ENCODE peak calls at places on chromosome 17, in eight cellular contexts. L is colonic mucosa, C is adrenal gland, F is heart right ventricle, P is WERI-Rb-1, O is prostate gland, U is cardiac fibroblast, M is ascending aorta. Q is an unnamed sample.

GRCh38 chr17:62100050-62100449 is 35.0 kb upstream of the MED13 start:
- DNase-seq in L (no peak), C (no peak), F (no peak), P (no peak), O (no peak), U (no peak), M (no peak), Q (no peak)

GRCh38 chr17:70776446-70776845 is 607.1 kb downstream of the KCNJ2 start:
- DNase-seq in L (no peak), C (no peak), F (no peak), P (no peak), O (no peak), U (no peak), M (no peak), Q (no peak)

GRCh38 chr17:79090503-79091372 is 16.1 kb downstream of the ENGASE start:
- DNase-seq in L (no peak), C (peak), F (no peak), P (no peak), O (no peak), U (peak), M (no peak), Q (peak)

GRCh38 chr17:43878260-43879082 is 28.9 kb downstream of the MPP2 start:
- DNase-seq in L (peak), C (peak), F (peak), P (peak), O (peak), U (peak), M (no peak), Q (peak)

GRCh38 chr17:15406081-15406480 is 61.3 kb downstream of the CDRT4 start:
- DNase-seq in L (no peak), C (no peak), F (no peak), P (no peak), O (no peak), U (peak), M (no peak), Q (no peak)

GRCh38 chr17:60554377-60554788 is 28.3 kb upstream of the APPBP2 start:
- DNase-seq in L (no peak), C (peak), F (no peak), P (no peak), O (no peak), U (peak), M (no peak), Q (peak)

GRCh38 chr17:80068301-80069160 is 32.1 kb downstream of the CCDC40 start:
- DNase-seq in L (no peak), C (peak), F (peak), P (no peak), O (peak), U (peak), M (no peak), Q (peak)

GRCh38 chr17:9228408-9229159 is 207.3 kb downstream of the NTN1 start:
- DNase-seq in L (no peak), C (peak), F (no peak), P (no peak), O (no peak), U (peak), M (no peak), Q (peak)

GRCh38 chr17:10050597-10051101 is 145.6 kb upstream of the RCVRN start:
- DNase-seq in L (peak), C (no peak), F (peak), P (no peak), O (no peak), U (peak), M (no peak), Q (peak)

GRCh38 chr17:50059759-50060273 is 3.9 kb downstream of the ITGA3 start:
- DNase-seq in L (no peak), C (peak), F (no peak), P (no peak), O (no peak), U (peak), M (peak), Q (peak)

GRCh38 chr17:1239210-1239609 is 31.0 kb upstream of the BHLHA9 start:
- DNase-seq in L (no peak), C (no peak), F (no peak), P (no peak), O (no peak), U (peak), M (no peak), Q (no peak)

GRCh38 chr17:60506312-60506711 is 19.7 kb downstream of the APPBP2 start:
- DNase-seq in L (no peak), C (no peak), F (no peak), P (no peak), O (no peak), U (peak), M (no peak), Q (peak)

GRCh38 chr17:17836818-17837379 is at the start of gene SREBF1:
- DNase-seq in L (peak), C (peak), F (no peak), P (peak), O (no peak), U (peak), M (no peak), Q (no peak)

GRCh38 chr17:44976198-44976597 is 8.1 kb upstream of the C1QL1 start:
- DNase-seq in L (no peak), C (no peak), F (no peak), P (peak), O (no peak), U (no peak), M (no peak), Q (no peak)

GRCh38 chr17:8315740-8316217 is 5.7 kb downstream of the ARHGEF15 start:
- DNase-seq in L (no peak), C (no peak), F (no peak), P (no peak), O (no peak), U (no peak), M (no peak), Q (no peak)

DNA sequence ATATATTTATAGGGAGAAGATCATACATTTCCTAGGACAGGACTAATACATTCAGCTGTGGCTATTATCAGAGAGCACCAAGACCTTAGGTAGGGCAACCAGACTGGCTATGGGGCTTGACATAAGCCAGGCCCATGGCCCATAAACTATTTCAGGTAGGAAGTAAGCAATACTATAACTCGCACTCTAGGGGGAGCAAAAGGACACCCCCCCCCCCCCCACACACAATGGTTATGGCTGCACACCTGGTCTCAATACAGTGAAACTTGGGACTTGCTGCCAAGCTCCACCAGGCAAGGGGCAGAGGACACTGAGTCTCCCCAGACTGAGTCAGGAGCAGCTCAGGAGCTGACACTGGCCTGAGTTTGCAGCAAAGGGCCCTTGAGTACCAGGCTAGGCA is 348.9 kb upstream of the ASIC2 start:
- DNase-seq in L (no peak), C (no peak), F (no peak), P (no peak), O (no peak), U (no peak), M (no peak), Q (no peak)
- TF ChIP-seq CTCF in L (no peak), C (no peak), F (no peak), P (peak), O (no peak), U (no peak), M (no peak), Q (no peak)

DNA sequence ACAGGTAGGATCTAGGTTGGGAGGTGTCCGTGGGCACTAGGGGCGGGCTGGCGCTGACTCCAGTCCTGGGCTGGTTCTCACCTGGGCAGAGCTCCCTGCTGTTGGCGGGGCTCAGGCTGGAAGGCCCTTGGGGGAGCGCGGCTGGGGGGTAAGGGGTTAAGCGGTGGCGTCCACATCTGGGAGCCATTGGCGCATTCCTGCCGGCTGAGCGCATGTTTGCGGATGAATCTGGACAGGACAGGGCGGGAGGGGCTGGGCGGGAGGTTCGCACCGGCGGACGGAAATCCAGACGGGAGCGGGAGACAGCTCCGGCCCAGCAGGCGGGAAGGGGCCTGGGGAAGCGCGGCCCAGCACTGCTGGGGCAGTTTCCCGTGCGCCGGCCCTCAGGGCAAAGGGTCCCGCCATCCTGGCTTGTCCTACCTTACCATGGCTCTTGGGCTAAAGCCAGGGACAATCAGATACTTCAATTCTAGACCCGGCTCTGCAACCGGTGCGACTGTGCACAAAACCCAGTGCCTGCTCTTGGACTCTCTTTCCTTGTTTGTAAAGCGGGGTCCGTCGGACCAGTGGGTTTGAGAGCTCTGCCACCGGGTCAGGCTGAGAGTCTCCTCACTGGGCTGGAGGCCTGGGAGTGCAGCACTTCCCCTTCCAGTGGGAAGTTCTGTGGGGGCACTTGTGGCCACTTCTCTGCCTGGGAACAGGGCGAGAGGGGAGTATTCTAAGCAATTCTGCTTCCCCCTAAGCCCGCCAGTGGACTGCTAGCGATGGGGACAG is 7.8 kb downstream of the RARA start:
- DNase-seq in L (peak), C (peak), F (peak), P (peak), O (peak), U (peak), M (no peak), Q (peak)
- H3K4me3 ChIP-seq in L (peak), C (peak), F (peak), P (peak), O (peak), U (peak), M (peak), Q (peak)

GRCh38 chr17:21457051-21458026 is 81.2 kb downstream of the KCNJ12 start:
- DNase-seq in L (peak), C (peak), F (peak), P (peak), O (peak), U (peak), M (peak), Q (peak)

GRCh38 chr17:21458036-21458435 is 81.9 kb downstream of the KCNJ12 start:
- DNase-seq in L (no peak), C (no peak), F (no peak), P (no peak), O (no peak), U (no peak), M (no peak), Q (no peak)

GRCh38 chr17:21453144-21453982 is 77.2 kb downstream of the KCNJ12 start:
- DNase-seq in L (no peak), C (no peak), F (no peak), P (no peak), O (no peak), U (no peak), M (no peak), Q (no peak)

GRCh38 chr17:21455761-21456160 is 79.6 kb downstream of the KCNJ12 start:
- DNase-seq in L (no peak), C (no peak), F (no peak), P (no peak), O (no peak), U (no peak), M (no peak), Q (no peak)

DNA sequence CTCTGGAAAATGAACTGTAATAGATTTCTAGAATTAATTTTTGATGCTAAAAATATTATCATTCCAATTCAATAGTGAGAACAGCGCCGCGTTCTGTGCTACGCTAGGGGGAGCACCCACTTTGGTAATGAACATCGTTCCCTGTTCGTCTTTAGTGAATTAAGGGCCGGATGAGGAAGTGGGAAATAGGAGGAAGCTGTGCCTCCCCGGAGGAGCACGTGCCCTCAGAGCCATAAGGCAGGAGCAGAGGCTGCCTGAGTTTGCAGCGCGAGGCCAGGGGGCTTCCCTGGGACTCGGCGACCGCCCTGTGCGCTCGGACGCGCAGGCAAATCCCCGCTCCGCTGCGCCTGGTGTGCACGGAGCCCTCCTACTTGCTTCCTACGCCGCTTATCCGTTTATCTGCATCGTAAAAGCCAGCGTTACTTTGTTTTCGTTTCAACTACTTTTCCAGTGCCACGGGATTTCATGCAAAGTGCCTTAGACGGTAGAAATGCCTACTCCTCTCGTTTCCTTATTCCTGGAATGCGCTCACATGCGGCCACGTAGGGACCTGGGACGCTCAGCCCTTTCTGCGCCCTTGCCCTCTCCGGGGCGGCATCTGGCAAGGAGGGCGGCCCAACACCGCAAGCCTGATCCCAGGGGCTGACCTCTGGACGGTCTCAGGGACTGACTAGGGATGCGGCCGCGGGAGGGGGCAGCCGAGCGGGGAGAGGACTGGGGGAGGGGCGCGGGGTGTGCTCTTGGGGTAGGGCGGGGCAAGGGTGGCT is 76.4 kb downstream of the KCNJ12 start:
- DNase-seq in L (peak), C (peak), F (peak), P (peak), O (peak), U (peak), M (no peak), Q (peak)
- TF ChIP-seq CTCF in L (peak), C (peak), F (peak), P (peak), O (peak), U (peak), M (peak), Q (peak)

GRCh38 chr17:81866440-81867122 is 4.6 kb downstream of the ARHGDIA start:
- DNase-seq in L (no peak), C (no peak), F (no peak), P (no peak), O (no peak), U (peak), M (no peak), Q (peak)
- H3K4me3 ChIP-seq in L (no peak), C (no peak), F (no peak), P (no peak), O (no peak), U (no peak), M (no peak), Q (no peak)

DNA sequence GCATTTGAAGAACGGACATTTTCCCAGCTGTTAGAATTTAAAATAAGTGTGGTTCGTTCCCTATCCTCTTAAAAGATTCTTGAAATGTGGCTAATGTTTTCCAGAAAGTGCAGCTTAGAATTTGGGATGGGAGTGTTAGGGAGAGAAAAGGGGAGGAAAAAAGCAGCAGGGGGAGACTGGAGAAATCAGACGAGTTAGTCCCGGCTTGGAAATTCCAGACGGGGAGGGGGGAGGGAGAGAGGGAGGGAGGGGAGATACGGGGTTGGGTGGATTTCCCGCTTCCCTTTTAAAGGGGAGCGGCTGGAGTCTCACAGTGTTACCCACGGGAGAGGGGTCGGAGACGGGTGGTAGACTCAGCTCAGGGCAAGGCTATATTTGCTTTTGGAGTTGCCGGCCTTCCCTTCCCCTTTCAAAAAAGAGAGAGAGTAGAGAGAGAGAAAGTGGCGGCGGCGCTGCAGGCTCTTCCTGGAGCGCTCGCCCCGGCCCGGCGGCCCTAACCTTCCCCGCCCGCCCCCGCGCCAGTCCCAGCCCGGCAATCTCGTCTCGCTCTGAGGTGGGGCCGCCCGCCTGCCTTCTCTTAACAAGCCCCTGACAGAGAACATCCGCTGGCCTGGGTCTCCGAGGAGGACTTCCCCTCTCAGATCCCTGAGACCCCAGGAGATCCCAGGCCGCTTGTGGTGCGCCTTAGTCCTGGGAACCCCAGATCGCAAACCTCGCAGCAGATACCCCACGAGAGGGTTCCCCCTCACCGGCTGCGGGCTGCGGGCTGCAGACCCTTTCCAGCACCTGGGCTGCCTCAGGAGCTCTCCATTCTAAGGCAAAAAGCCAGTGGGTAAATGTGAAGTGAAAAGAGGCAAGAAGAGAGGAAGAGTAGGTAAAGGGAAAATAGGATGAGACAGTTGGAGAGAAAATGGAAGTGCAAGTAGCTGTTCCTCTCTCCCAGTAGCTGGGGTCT is 6.6 kb downstream of the IGF2BP1 start:
- DNase-seq in L (no peak), C (no peak), F (no peak), P (no peak), O (no peak), U (peak), M (no peak), Q (no peak)
- TF ChIP-seq CTCF in L (no peak), C (no peak), F (no peak), P (no peak), O (no peak), U (no peak), M (no peak), Q (no peak)

DNA sequence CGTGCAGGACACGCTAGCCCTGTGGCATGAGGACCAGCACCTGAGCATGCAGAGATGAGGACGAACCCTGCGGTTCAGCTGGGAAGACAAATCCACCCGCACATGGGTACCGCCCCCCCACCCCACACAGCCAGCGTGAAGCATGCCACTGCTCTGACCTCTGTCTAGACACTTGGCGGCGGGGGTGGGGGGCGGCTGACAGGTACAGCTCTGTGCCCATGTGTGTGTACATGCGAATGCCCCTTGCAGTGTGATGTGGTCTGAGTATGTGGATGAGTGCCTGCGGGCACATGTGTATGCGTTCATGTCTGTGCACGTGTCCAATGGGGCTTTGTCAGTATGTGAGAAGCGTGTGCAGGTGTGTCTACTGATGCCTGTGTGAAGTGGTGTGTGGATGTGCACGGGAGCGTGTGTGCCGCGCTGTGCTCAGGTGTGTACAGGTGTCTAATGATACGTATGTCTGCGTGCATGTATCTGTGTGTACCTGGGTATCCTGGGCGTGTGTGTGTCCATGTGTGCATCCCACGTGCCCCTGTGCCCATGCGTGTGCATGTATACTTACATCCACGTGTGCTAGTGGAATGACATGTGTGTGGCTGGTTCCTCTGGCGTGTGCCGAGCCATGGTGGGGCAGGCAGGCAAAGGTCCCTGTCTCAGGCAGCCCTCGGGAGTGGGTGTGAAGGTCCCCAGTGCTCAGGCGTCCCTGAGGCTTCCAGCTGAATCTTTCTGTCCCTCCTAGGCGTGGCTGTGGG is 650 bp upstream of the RAP1GAP2 start:
- DNase-seq in L (no peak), C (no peak), F (no peak), P (no peak), O (no peak), U (no peak), M (no peak), Q (no peak)
- H3K4me3 ChIP-seq in L (peak), C (no peak), F (no peak), P (no peak), O (no peak), U (no peak), M (no peak), Q (no peak)

GRCh38 chr17:77109159-77110005 is 31.4 kb upstream of the SEC14L1 start:
- DNase-seq in L (no peak), C (no peak), F (no peak), P (no peak), O (no peak), U (no peak), M (no peak), Q (no peak)
- TF ChIP-seq CTCF in L (no peak), C (no peak), F (no peak), P (no peak), O (no peak), U (no peak), M (no peak), Q (no peak)

GRCh38 chr17:7173687-7174602 is 5.2 kb downstream of the ASGR1 start:
- DNase-seq in L (peak), C (peak), F (peak), P (no peak), O (peak), U (peak), M (no peak), Q (peak)
- H3K4me3 ChIP-seq in L (peak), C (no peak), F (peak), P (no peak), O (no peak), U (no peak), M (no peak), Q (no peak)

Q was measured in fibroblast of mammary gland.